ENCODE peak calls at places on chromosomes 7 and 10, in seven cellular contexts. Z is cardiac fibroblast; N is heart left ventricle; Q is psoas muscle; J is AG04450; K is Calu3; W is CD8-positive, alpha-beta T cell. S is an unnamed sample.

GRCh38 chr7:9709211-9709610 is 1264.5 kb upstream of the PHF14 start:
- DNase-seq in Z (no peak), N (no peak), Q (no peak), J (no peak), K (no peak), W (no peak), S (no peak)

GRCh38 chr10:71210031-71210871 is 2.1 kb upstream of the UNC5B start:
- DNase-seq in Z (no peak), N (no peak), Q (no peak), J (no peak), K (no peak), W (no peak), S (no peak)

GRCh38 chr7:96562966-96563365 is 146.7 kb downstream of the SEM1 start:
- DNase-seq in Z (no peak), N (no peak), Q (no peak), J (no peak), K (no peak), W (no peak), S (no peak)

GRCh38 chr10:18104223-18104872 is 35.9 kb upstream of the CACNB2 start:
- DNase-seq in Z (peak; percentile 56), N (peak; percentile 48), Q (peak; percentile 56), J (no peak), K (peak; percentile 48), W (no peak), S (peak; percentile 24)

GRCh38 chr10:48495282-48496045 is 109.4 kb downstream of the ARHGAP22 start:
- DNase-seq in Z (no peak), N (no peak), Q (no peak), J (no peak), K (no peak), W (peak; percentile 35), S (no peak)

GRCh38 chr7:53325061-53325460 is 289.6 kb downstream of the POM121L12 start:
- DNase-seq in Z (no peak), N (no peak), Q (no peak), J (no peak), K (no peak), W (no peak), S (no peak)

GRCh38 chr10:84333864-84334451 is 5.6 kb downstream of the CCSER2 start:
- DNase-seq in Z (no peak), N (no peak), Q (no peak), J (no peak), K (no peak), W (peak; percentile 71), S (no peak)

GRCh38 chr10:31602541-31603244 is 283.7 kb downstream of the ZEB1 start:
- DNase-seq in Z (peak; percentile 81), N (peak; percentile 88), Q (peak; percentile 95), J (no peak), K (no peak), W (no peak), S (peak; percentile 84)

GRCh38 chr10:95818663-95819062 is 62.7 kb downstream of the ENTPD1 start:
- DNase-seq in Z (peak; percentile 81), N (no peak), Q (no peak), J (peak; percentile 54), K (no peak), W (no peak), S (no peak)

GRCh38 chr10:116809528-116810500 is 39.5 kb upstream of the ENO4 start:
- DNase-seq in Z (no peak), N (no peak), Q (no peak), J (no peak), K (peak; percentile 55), W (no peak), S (peak; percentile 23)

GRCh38 chr7:151491859-151492258 is 27.8 kb downstream of the RHEB start:
- DNase-seq in Z (peak; percentile 81), N (no peak), Q (no peak), J (peak; percentile 54), K (peak; percentile 48), W (no peak), S (no peak)

GRCh38 chr7:47580175-47580701 is 1.7 kb downstream of the TNS3 start:
- DNase-seq in Z (peak; percentile 66), N (no peak), Q (no peak), J (no peak), K (peak; percentile 67), W (no peak), S (no peak)

GRCh38 chr7:4747013-4747412 is 28.4 kb upstream of the AP5Z1 start:
- DNase-seq in Z (no peak), N (no peak), Q (no peak), J (no peak), K (no peak), W (no peak), S (no peak)

GRCh38 chr10:34102237-34102673 is 712.8 kb downstream of the PARD3 start:
- DNase-seq in Z (peak; percentile 83), N (peak; percentile 89), Q (peak; percentile 79), J (no peak), K (no peak), W (no peak), S (peak; percentile 74)

GRCh38 chr10:34690403-34691049 is 124.6 kb downstream of the PARD3 start:
- DNase-seq in Z (no peak), N (no peak), Q (no peak), J (no peak), K (no peak), W (no peak), S (no peak)

GRCh38 chr10:1015688-1016087 is 10.0 kb downstream of the IDI2 start:
- DNase-seq in Z (no peak), N (no peak), Q (no peak), J (no peak), K (no peak), W (no peak), S (no peak)

GRCh38 chr10:114550756-114551290 is 107.3 kb downstream of the ABLIM1 start:
- DNase-seq in Z (peak; percentile 62), N (no peak), Q (no peak), J (no peak), K (no peak), W (no peak), S (no peak)

GRCh38 chr7:151684408-151685175 is 164.9 kb upstream of the RHEB start:
- DNase-seq in Z (no peak), N (no peak), Q (no peak), J (no peak), K (no peak), W (no peak), S (no peak)

GRCh38 chr10:126569513-126570447 is 100.7 kb downstream of the C10orf90 start:
- DNase-seq in Z (peak; percentile 68), N (no peak), Q (no peak), J (peak; percentile 50), K (no peak), W (no peak), S (no peak)

GRCh38 chr7:47375121-47375551 is 206.8 kb downstream of the TNS3 start:
- DNase-seq in Z (peak; percentile 32), N (no peak), Q (peak; percentile 45), J (no peak), K (no peak), W (no peak), S (no peak)

GRCh38 chr7:28349637-28350036 is 62.7 kb upstream of the CREB5 start:
- DNase-seq in Z (no peak), N (no peak), Q (no peak), J (no peak), K (no peak), W (no peak), S (no peak)

GRCh38 chr10:124690971-124691370 is 53.2 kb downstream of the FAM53B start:
- DNase-seq in Z (no peak), N (no peak), Q (no peak), J (no peak), K (no peak), W (no peak), S (no peak)

GRCh38 chr10:126667568-126667967 is 2.9 kb downstream of the C10orf90 start:
- DNase-seq in Z (no peak), N (no peak), Q (no peak), J (no peak), K (no peak), W (no peak), S (no peak)

GRCh38 chr10:83562381-83562780 is 576.9 kb upstream of the GHITM start:
- DNase-seq in Z (no peak), N (no peak), Q (no peak), J (no peak), K (no peak), W (no peak), S (no peak)

GRCh38 chr10:62815373-62816111 is 624 bp downstream of the EGR2 start:
- DNase-seq in Z (peak; percentile 26), N (no peak), Q (no peak), J (no peak), K (peak; percentile 20), W (peak; percentile 55), S (no peak)

GRCh38 chr7:157000047-157000726 is 10.3 kb downstream of the MNX1 start:
- DNase-seq in Z (no peak), N (no peak), Q (no peak), J (no peak), K (no peak), W (no peak), S (no peak)

GRCh38 chr7:3683886-3684539 is 383.0 kb downstream of the SDK1 start:
- DNase-seq in Z (no peak), N (no peak), Q (no peak), J (no peak), K (no peak), W (no peak), S (no peak)

GRCh38 chr7:23121175-23121574 is 15.6 kb downstream of the KLHL7 start:
- DNase-seq in Z (no peak), N (no peak), Q (no peak), J (no peak), K (no peak), W (no peak), S (no peak)

GRCh38 chr10:101189461-101190401 is 39.5 kb downstream of the LBX1 start:
- DNase-seq in Z (no peak), N (no peak), Q (no peak), J (no peak), K (no peak), W (no peak), S (no peak)

GRCh38 chr7:12518920-12519681 is 51.4 kb upstream of the SCIN start:
- DNase-seq in Z (peak; percentile 4), N (no peak), Q (no peak), J (no peak), K (peak; percentile 46), W (no peak), S (no peak)
- TF ChIP-seq CTCF in Z (peak; percentile 65), N (no peak), Q (no peak), J (peak; percentile 62), K (peak; percentile 71), W (no peak), S (no peak)

GRCh38 chr10:23293145-23293724 is 51.4 kb downstream of the C10orf67 start:
- DNase-seq in Z (peak; percentile 40), N (no peak), Q (no peak), J (no peak), K (peak; percentile 68), W (no peak), S (no peak)
- TF ChIP-seq CTCF in Z (peak; percentile 54), N (peak; percentile 31), Q (no peak), J (peak; percentile 61), K (peak; percentile 70), W (peak; percentile 39), S (peak; percentile 52)

DNA sequence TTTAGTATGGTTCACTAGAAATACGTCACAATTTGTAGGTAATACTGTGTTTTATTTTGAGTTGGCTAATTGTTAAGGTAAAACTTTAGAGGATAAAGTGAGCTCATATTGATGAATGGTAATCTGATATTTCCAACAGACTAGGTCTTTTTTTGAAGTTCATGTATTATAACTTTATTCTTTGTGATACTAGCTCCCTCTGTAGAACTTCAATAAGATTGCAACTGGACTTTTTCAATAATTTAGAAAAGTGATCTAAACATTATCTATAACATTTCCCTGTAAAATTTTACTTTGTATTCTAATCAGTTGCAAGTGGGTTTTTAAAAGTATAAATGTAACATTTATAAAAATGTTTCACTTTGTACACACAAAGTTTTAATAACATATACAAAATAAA is 83.5 kb downstream of the ADK start:
- DNase-seq in Z (peak; percentile 31), N (no peak), Q (no peak), J (no peak), K (no peak), W (no peak), S (no peak)
- TF ChIP-seq CTCF in Z (peak; percentile 37), N (peak; percentile 48), Q (peak; percentile 39), J (peak; percentile 51), K (no peak), W (peak; percentile 73), S (peak; percentile 54)

GRCh38 chr10:79438021-79438698 is 7.3 kb downstream of the ZCCHC24 start:
- DNase-seq in Z (no peak), N (no peak), Q (no peak), J (no peak), K (no peak), W (no peak), S (no peak)
- TF ChIP-seq CTCF in Z (peak; percentile 29), N (no peak), Q (peak; percentile 30), J (peak; percentile 24), K (peak; percentile 40), W (no peak), S (peak; percentile 32)

S was measured in left ventricle myocardium inferior.